ENCODE peak calls at places on chromosome 3, in five cellular contexts. W, F, T, X and D are unnamed samples.

GRCh38 chr3:134693226-134693625 is 42.4 kb upstream of the KY start:
- DNase-seq in W (no peak), F (no peak), X (no peak), T (peak), D (no peak)

GRCh38 chr3:134425943-134426342 is 51.7 kb upstream of the AMOTL2 start:
- DNase-seq in W (no peak), F (no peak), X (no peak), T (no peak), D (no peak)

GRCh38 chr3:178583963-178584575 is 47.8 kb downstream of the KCNMB2 start:
- DNase-seq in W (no peak), X (no peak), F (no peak), T (no peak), D (no peak)

GRCh38 chr3:111762535-111762934 is 96.5 kb upstream of the PHLDB2 start:
- DNase-seq in X (no peak), F (no peak), W (no peak), T (peak), D (no peak)

GRCh38 chr3:127771746-127772145 is 50.6 kb downstream of the MGLL start:
- DNase-seq in X (no peak), W (no peak), T (no peak), F (no peak), D (peak)

GRCh38 chr3:135992072-135992471 is 26.5 kb downstream of the PPP2R3A start:
- DNase-seq in X (peak), F (no peak), T (peak), W (no peak), D (no peak)

GRCh38 chr3:53547327-53547726 is 52.9 kb downstream of the CACNA1D start:
- DNase-seq in F (no peak), W (no peak), X (no peak), T (no peak), D (no peak)

GRCh38 chr3:112738366-112738765 is 97.4 kb upstream of the CCDC80 start:
- DNase-seq in T (peak), X (peak), F (no peak), W (no peak), D (no peak)

GRCh38 chr3:170598091-170598502 is 12.2 kb upstream of the SLC7A14 start:
- DNase-seq in X (no peak), W (no peak), T (no peak), F (no peak), D (no peak)

GRCh38 chr3:182891364-182891763 is 89.0 kb downstream of the DCUN1D1 start:
- DNase-seq in X (no peak), W (no peak), T (no peak), F (no peak), D (no peak)

GRCh38 chr3:182889948-182890629 is 90.2 kb downstream of the DCUN1D1 start:
- DNase-seq in T (no peak), X (no peak), F (no peak), W (no peak), D (no peak)

GRCh38 chr3:182886497-182886896 is 93.2 kb downstream of the ATP11B start:
- DNase-seq in W (no peak), X (no peak), F (no peak), T (no peak), D (no peak)
- TF ChIP-seq CTCF in W (no peak), X (no peak), F (no peak), T (no peak), D (no peak)

GRCh38 chr3:39124876-39125836 is 17.7 kb downstream of the TTC21A start:
- DNase-seq in W (no peak), T (peak), F (no peak), X (peak), D (no peak)
- TF ChIP-seq CTCF in W (peak), T (peak), F (no peak), X (peak), D (no peak)

GRCh38 chr3:64166584-64167155 is 58.6 kb downstream of the PRICKLE2 start:
- DNase-seq in X (peak), F (no peak), W (no peak), T (peak), D (no peak)
- TF ChIP-seq CTCF in X (peak), F (no peak), W (no peak), T (peak), D (no peak)

DNA sequence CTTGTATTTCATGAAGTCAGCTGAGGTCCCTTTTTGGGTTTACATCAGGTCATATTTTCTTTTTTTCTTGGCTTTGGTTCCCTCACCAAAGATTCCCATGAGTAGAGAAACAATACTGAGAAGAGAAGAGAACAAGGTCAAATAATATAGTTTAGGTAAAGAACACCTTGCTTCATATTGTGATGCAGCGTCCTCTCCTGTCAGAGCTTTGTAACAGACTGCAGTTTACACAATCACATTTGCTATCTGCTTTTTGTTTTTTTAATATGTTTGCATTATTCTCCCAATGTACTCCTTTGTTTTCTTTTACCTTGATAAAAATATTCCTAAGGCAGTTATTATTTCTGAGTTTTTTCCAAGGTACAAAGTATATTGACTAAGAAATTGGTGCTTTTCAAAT is 283.2 kb downstream of the SHOX2 start:
- DNase-seq in F (no peak), X (no peak), W (no peak), T (no peak), D (no peak)
- TF ChIP-seq CTCF in F (no peak), X (no peak), W (no peak), T (no peak), D (no peak)

DNA sequence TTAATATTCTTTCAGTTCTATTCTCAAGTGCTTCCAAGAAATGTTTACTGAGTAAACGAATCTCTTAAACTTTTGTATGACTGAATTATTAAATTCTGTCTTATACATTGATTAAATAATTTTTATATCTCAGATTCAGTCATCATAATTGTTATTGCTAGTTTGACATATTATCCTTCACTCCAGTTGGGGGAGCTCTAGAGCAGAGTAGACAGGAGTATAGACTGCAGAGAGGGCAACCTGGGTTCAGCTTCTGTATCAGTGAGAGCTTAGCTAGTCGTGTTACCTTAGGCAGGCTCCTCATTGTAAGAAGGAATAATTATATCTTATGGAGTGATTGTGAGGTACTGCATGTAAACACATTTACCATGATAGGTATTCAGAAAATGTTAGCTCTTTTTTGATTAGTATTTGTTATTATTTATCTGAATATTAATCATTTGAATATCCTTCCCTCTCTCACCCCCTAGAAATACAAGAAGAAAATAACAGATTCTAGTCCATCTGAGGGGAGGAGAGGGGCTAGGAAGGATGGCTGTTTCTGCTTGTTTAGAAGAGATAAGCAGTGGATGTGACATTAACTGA is 31.0 kb upstream of the ZCWPW2 start:
- DNase-seq in T (peak), F (no peak), W (no peak), X (peak), D (peak)
- TF ChIP-seq CTCF in T (peak), F (no peak), W (peak), X (peak), D (peak)